ENCODE peak calls at places on chromosome 5, in six cellular contexts. J, T, X, F, K and M are unnamed samples.

GRCh38 chr5:134524219-134524825 is 1.1 kb upstream of the JADE2 start:
- DNase-seq in K (peak; percentile 78), J (peak; percentile 90), X (no peak), T (peak; percentile 90), F (no peak), M (peak; percentile 67)

GRCh38 chr5:147547730-147548129 is 37.9 kb upstream of the DPYSL3 start:
- DNase-seq in X (no peak), K (peak; percentile 61), T (no peak), F (peak; percentile 43), J (no peak), M (no peak)

GRCh38 chr5:112006721-112007120 is 249.7 kb upstream of the NREP start:
- DNase-seq in K (peak; percentile 90), X (peak; percentile 46), F (peak; percentile 72), T (no peak), J (no peak), M (no peak)

GRCh38 chr5:8857051-8857450 is 688.8 kb downstream of the SEMA5A start:
- DNase-seq in J (no peak), X (no peak), T (no peak), K (no peak), F (no peak), M (no peak)

GRCh38 chr5:122726990-122727616 is 47.8 kb upstream of the SNX2 start:
- DNase-seq in F (peak; percentile 61), T (no peak), K (peak; percentile 87), X (peak; percentile 25), J (no peak), M (no peak)

GRCh38 chr5:43602818-43603534 is at the start of gene NNT:
- DNase-seq in F (peak; percentile 12), K (peak; percentile 41), J (peak; percentile 86), X (no peak), T (peak; percentile 85), M (peak; percentile 82)

GRCh38 chr5:95445442-95445841 is 54.3 kb downstream of the FAM81B start:
- DNase-seq in K (no peak), T (no peak), X (no peak), F (no peak), J (no peak), M (no peak)

GRCh38 chr5:60463179-60463868 is 236.6 kb downstream of the DEPDC1B start:
- DNase-seq in F (peak; percentile 88), X (no peak), T (no peak), J (peak; percentile 55), K (peak; percentile 28), M (no peak)

GRCh38 chr5:82351754-82352145 is 73.6 kb upstream of the RPS23 start:
- DNase-seq in J (peak; percentile 75), F (peak; percentile 70), K (peak; percentile 91), T (no peak), X (no peak), M (no peak)

GRCh38 chr5:6812800-6813731 is 99.8 kb downstream of the TENT4A start:
- DNase-seq in J (peak; percentile 28), X (no peak), T (peak; percentile 85), F (no peak), K (peak; percentile 77), M (no peak)

GRCh38 chr5:119330367-119331183 is 25.2 kb upstream of the TNFAIP8 start:
- DNase-seq in T (no peak), X (no peak), F (no peak), K (no peak), J (no peak), M (no peak)

GRCh38 chr5:109394806-109395205 is 15.0 kb downstream of the PJA2 start:
- DNase-seq in F (no peak), K (no peak), X (no peak), J (no peak), T (no peak), M (no peak)

GRCh38 chr5:76746677-76747076 is 30.8 kb downstream of the F2R start:
- DNase-seq in K (no peak), X (no peak), T (no peak), F (no peak), J (no peak), M (no peak)
- TF ChIP-seq CTCF in K (peak; percentile 8), X (no peak), T (no peak), F (no peak), J (no peak), M (no peak)

DNA sequence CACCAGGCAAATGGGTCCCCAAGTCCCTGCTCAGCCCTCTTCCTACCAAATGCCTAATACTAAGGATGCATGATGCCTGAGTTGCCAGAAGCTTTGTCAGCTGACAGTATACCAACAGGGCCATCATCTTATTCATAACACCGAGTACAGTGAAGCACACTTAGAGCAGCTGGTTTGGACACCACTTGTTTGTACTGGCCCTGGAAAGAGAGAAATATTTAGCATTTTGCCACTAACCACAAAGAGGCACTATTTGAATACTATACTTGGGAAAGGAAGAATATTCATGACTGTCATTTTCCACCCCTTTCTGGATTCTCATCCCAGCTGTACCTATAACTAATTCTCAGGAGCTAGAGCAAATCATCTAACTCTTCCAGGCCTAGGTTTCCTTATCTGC is 364.4 kb upstream of the KIF2A start:
- DNase-seq in T (no peak), X (no peak), K (no peak), F (no peak), J (no peak), M (no peak)
- TF ChIP-seq CTCF in T (no peak), X (no peak), K (no peak), F (no peak), J (no peak), M (no peak)

GRCh38 chr5:126777257-126777973 is 479 bp downstream of the LMNB1 start:
- DNase-seq in X (no peak), T (peak; percentile 50), K (peak; percentile 64), J (peak; percentile 76), F (peak; percentile 51), M (peak; percentile 75)
- TF ChIP-seq CTCF in X (no peak), T (no peak), K (no peak), J (peak; percentile 19), F (peak; percentile 34), M (no peak)

DNA sequence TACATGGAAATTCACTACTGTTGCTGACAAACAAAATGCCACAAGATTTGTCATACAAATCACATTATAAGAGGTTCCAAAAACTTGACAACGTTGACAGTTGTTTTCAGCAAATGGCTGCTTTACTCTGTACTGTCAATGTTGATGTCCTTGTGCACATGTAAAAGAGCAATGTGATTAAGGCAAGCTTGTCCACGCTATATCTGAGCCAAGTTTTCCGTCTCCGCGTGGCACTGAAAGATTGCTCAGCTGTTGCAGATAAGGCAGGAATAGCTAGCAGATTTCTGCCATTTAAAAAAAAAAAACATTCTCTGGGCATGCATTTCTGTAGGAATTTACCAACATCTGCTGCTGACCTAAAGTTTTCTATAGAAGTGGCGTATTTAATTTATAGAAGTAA is 46.4 kb upstream of the MEF2C start:
- DNase-seq in X (no peak), J (no peak), K (no peak), T (no peak), F (no peak), M (no peak)
- TF ChIP-seq CTCF in X (no peak), J (no peak), K (no peak), T (no peak), F (no peak), M (no peak)

DNA sequence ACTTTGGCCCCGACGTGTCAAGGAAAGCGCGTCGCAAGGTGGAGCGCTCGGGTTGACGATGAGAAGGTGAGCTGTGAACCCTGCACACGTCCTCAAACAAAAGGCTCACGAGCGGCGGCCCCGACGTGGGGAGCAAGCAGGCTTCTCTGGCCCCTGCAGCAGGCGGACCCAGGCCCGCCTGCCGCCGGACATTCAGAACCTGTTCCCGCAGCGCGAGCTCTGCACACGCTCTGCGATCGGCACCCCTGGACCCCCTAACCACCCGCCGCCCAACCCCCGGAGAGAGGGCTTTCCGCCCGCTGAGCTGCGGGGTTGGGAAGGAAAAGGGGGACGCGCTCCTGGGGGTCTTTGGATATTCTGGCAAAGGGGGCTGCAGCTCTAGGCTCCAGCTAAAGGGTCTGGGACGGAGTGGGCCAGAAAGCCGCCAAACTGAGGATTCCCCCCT is 1.2 kb downstream of the FBN2 start:
- DNase-seq in X (no peak), J (peak; percentile 65), K (peak; percentile 50), F (no peak), T (no peak), M (no peak)
- TF ChIP-seq CTCF in X (peak; percentile 27), J (peak; percentile 41), K (peak; percentile 12), F (peak; percentile 31), T (no peak), M (no peak)

GRCh38 chr5:165161204-165161603 is 1655.8 kb downstream of the MAT2B start:
- DNase-seq in F (no peak), X (no peak), T (no peak), K (no peak), J (no peak), M (peak; percentile 23)
- TF ChIP-seq CTCF in F (peak; percentile 6), X (peak; percentile 6), T (no peak), K (no peak), J (no peak), M (peak; percentile 52)

GRCh38 chr5:165502893-165503696 is 1997.7 kb downstream of the MAT2B start:
- DNase-seq in X (no peak), K (no peak), T (no peak), F (no peak), J (no peak), M (no peak)
- TF ChIP-seq CTCF in X (no peak), K (no peak), T (no peak), F (no peak), J (no peak), M (no peak)